ENCODE peak calls at places on chromosomes 13 and 19, in ten cellular contexts. F, Q, Z, Y, U, E, I, T, L and A are unnamed samples.

GRCh38 chr19:610801-611505 is 21.3 kb downstream of the HCN2 start:
- DNase-seq in F (peak; percentile 77), Q (no peak), Z (peak; percentile 54), Y (no peak), U (peak; percentile 89), E (peak; percentile 75), I (no peak), T (no peak), L (peak; percentile 76), A (peak; percentile 93)

GRCh38 chr13:28609936-28610335 is 49.0 kb upstream of the POMP start:
- DNase-seq in F (no peak), Q (no peak), Z (no peak), Y (no peak), U (peak; percentile 48), E (no peak), I (no peak), T (no peak), L (peak; percentile 87), A (no peak)

GRCh38 chr13:104477256-104477655 is 1411.0 kb upstream of the SLC10A2 start:
- DNase-seq in F (no peak), Q (no peak), Z (no peak), Y (no peak), U (peak; percentile 80), E (no peak), I (no peak), T (no peak), L (no peak), A (no peak)

GRCh38 chr13:25753976-25754375 is 297.8 kb downstream of the SHISA2 start:
- DNase-seq in F (no peak), Q (no peak), Z (no peak), Y (no peak), U (peak; percentile 64), E (no peak), I (no peak), T (no peak), L (no peak), A (no peak)

GRCh38 chr19:21474671-21475181 is 30.7 kb upstream of the ZNF429 start:
- DNase-seq in F (peak; percentile 86), Q (peak; percentile 92), Z (peak; percentile 50), Y (no peak), U (peak; percentile 69), E (peak; percentile 21), I (peak; percentile 82), T (peak; percentile 88), L (peak; percentile 31), A (peak; percentile 93)

GRCh38 chr13:98922306-98922705 is 55.6 kb downstream of the DOCK9 start:
- DNase-seq in F (no peak), Q (no peak), Z (no peak), Y (no peak), U (peak; percentile 70), E (no peak), I (no peak), T (no peak), L (no peak), A (no peak)

GRCh38 chr13:114131581-114132418 is 623 bp downstream of the RASA3 start:
- DNase-seq in F (no peak), Q (peak; percentile 49), Z (no peak), Y (no peak), U (peak; percentile 59), E (peak; percentile 56), I (peak; percentile 64), T (peak; percentile 56), L (no peak), A (peak; percentile 80)

GRCh38 chr13:108508263-108508662 is 121.1 kb upstream of the MYO16 start:
- DNase-seq in F (no peak), Q (peak; percentile 39), Z (no peak), Y (peak; percentile 38), U (peak; percentile 23), E (no peak), I (peak; percentile 77), T (no peak), L (peak; percentile 29), A (no peak)

GRCh38 chr19:54523403-54523802 is 20.8 kb downstream of the LAIR2 start:
- DNase-seq in F (no peak), Q (no peak), Z (no peak), Y (peak; percentile 52), U (peak; percentile 4), E (no peak), I (no peak), T (no peak), L (peak; percentile 39), A (no peak)

GRCh38 chr19:5789201-5789795 is 1.7 kb downstream of the DUS3L start:
- DNase-seq in F (no peak), Q (no peak), Z (no peak), Y (no peak), U (no peak), E (no peak), I (no peak), T (no peak), L (no peak), A (no peak)

GRCh38 chr13:106471957-106472543 is 63.4 kb downstream of the EFNB2 start:
- DNase-seq in F (no peak), Q (peak; percentile 89), Z (peak; percentile 73), Y (peak; percentile 100), U (peak; percentile 96), E (no peak), I (peak; percentile 78), T (peak; percentile 69), L (peak; percentile 91), A (no peak)

GRCh38 chr13:83065136-83065535 is 817.1 kb downstream of the SLITRK1 start:
- DNase-seq in F (no peak), Q (no peak), Z (peak; percentile 24), Y (no peak), U (peak; percentile 86), E (no peak), I (no peak), T (peak; percentile 63), L (peak; percentile 63), A (no peak)

DNA sequence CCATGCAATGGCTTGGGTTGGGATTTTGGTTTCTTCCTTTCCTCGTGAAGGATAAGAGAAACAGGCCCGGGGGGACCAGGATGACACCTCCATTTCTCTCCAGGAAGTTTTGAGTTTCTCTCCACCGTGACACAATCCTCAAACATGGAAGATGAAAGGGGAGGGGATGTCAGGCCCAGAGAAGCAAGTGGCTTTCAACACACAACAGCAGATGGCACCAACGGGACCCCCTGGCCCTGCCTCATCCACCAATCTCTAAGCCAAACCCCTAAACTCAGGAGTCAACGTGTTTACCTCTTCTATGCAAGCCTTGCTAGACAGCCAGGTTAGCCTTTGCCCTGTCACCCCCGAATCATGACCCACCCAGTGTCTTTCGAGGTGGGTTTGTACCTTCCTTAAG is 24.1 kb downstream of the SPC24 start:
- DNase-seq in F (no peak), Q (no peak), Z (no peak), Y (no peak), U (no peak), E (no peak), I (no peak), T (no peak), L (no peak), A (no peak)
- H3K36me3 ChIP-seq in F (peaks cover 57% of the 10 kb centered on the region), Q (peaks cover 49% of the 10 kb centered on the region), Z (no peaks in the 10 kb centered on the region), Y (peaks cover 39% of the 10 kb centered on the region), U (peaks cover 40% of the 10 kb centered on the region), E (peaks cover 21% of the 10 kb centered on the region), I (peaks cover 11% of the 10 kb centered on the region), T (peaks cover 42% of the 10 kb centered on the region), L (peaks cover 48% of the 10 kb centered on the region), A (peaks cover 13% of the 10 kb centered on the region)

DNA sequence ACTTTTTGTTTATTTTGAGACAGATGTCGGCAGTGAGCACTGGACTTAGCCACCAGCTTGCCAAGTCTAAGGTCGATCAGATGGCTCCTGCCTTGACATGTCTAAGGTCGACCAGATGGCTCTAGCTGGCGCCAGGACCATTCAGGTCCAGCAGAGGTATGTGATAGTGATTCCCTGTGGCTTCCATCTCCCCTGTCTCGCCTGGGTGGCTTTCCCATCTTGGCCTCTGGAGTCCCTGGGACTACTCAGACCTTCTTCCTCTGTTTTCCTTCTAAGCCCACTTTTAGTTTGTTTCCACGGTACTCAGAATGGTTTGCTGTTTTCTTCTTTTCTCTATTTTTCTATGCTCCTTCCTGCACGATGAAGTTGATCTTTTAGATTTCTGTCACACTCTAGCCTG is 1435.7 kb downstream of the UQCRFS1 start:
- DNase-seq in F (no peak), Q (no peak), Z (no peak), Y (no peak), U (no peak), E (no peak), I (no peak), T (no peak), L (no peak), A (no peak)
- H3K36me3 ChIP-seq in F (peaks cover 19% of the 10 kb centered on the region), Q (no peaks in the 10 kb centered on the region), Z (no peaks in the 10 kb centered on the region), Y (peaks cover 9% of the 10 kb centered on the region), U (no peaks in the 10 kb centered on the region), E (no peaks in the 10 kb centered on the region), I (no peaks in the 10 kb centered on the region), T (peaks cover 34% of the 10 kb centered on the region), L (peaks cover 12% of the 10 kb centered on the region), A (no peaks in the 10 kb centered on the region)

GRCh38 chr13:77172650-77173049 is 145.7 kb upstream of the FBXL3 start:
- DNase-seq in F (no peak), Q (no peak), Z (no peak), Y (no peak), U (no peak), E (no peak), I (no peak), T (no peak), L (no peak), A (no peak)

GRCh38 chr13:77171451-77171850 is 144.5 kb upstream of the FBXL3 start:
- DNase-seq in F (no peak), Q (no peak), Z (no peak), Y (no peak), U (no peak), E (no peak), I (no peak), T (no peak), L (no peak), A (no peak)

GRCh38 chr13:77168232-77168631 is 141.3 kb upstream of the FBXL3 start:
- DNase-seq in F (no peak), Q (no peak), Z (peak; percentile 37), Y (peak; percentile 85), U (no peak), E (no peak), I (no peak), T (no peak), L (no peak), A (no peak)
- H3K36me3 ChIP-seq in F (peaks cover 98% of the 10 kb centered on the region), Q (peaks cover 25% of the 10 kb centered on the region), Z (no peaks in the 10 kb centered on the region), Y (peaks cover 3% of the 10 kb centered on the region), U (peaks cover 2% of the 10 kb centered on the region), E (peaks cover 49% of the 10 kb centered on the region), I (peaks cover 5% of the 10 kb centered on the region), T (peaks cover 75% of the 10 kb centered on the region), L (peaks cover 14% of the 10 kb centered on the region), A (peaks cover 18% of the 10 kb centered on the region)

DNA sequence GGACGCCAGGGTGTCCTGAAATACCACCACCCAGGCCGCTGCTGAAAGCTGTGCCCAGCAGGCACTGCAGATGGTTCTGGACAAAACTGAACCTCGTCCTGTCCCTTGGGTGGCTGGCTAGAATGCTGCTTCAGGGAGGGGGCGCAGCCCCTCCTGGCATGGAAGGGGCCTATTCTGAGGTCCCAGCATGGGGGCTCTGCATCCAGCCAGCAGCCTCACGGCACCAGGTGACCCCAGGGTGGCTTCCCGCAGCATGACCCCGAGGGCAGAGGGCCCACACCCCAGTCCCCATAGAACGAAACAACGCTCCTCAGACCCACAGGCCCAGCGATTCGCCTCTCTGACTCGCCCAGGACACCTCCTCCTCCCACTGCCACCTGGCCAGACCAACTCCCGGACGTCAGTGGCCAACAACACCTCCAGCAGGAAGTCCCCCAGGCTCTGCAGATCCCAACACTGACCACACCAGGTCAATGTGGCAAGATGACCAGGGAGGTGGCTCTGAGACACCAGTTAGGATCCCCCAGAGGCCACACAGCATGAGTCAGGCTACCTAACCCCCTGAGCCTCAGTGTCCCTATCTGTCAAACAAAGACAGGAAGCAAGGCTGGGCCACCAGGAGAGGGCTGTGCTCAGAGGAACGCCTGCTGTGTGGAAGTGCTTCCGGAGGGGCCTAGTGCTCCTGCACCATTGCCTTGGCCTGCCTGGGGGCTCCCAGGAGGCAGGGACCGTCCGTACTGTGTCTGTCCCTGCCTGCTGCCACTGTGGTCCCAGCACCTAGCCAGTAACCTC is 6.1 kb downstream of the MKNK2 start:
- DNase-seq in F (no peak), Q (no peak), Z (no peak), Y (no peak), U (no peak), E (no peak), I (no peak), T (no peak), L (no peak), A (peak; percentile 74)
- H3K36me3 ChIP-seq in F (peaks cover 53% of the 10 kb centered on the region), Q (no peaks in the 10 kb centered on the region), Z (no peaks in the 10 kb centered on the region), Y (peaks cover 88% of the 10 kb centered on the region), U (peaks cover 45% of the 10 kb centered on the region), E (peaks cover 26% of the 10 kb centered on the region), I (no peaks in the 10 kb centered on the region), T (peaks cover 63% of the 10 kb centered on the region), L (peaks cover 50% of the 10 kb centered on the region), A (peaks cover 56% of the 10 kb centered on the region)